ENCODE peak calls at places on chromosomes 5 and 9, in six cellular contexts. N, L, E, H, G and R are unnamed samples.

GRCh38 chr9:121619566-121619965 is 31.9 kb upstream of the DAB2IP start:
- DNase-seq in N (no peak), L (no peak), E (no peak), H (no peak), G (no peak), R (peak; percentile 55)

GRCh38 chr9:95008151-95008771 is 281.8 kb downstream of the AOPEP start:
- DNase-seq in N (peak; percentile 7), L (no peak), E (no peak), H (no peak), G (no peak), R (no peak)

GRCh38 chr5:43019293-43019614 is 20.9 kb downstream of the ANXA2R start:
- DNase-seq in N (no peak), L (no peak), E (no peak), H (no peak), G (no peak), R (no peak)

GRCh38 chr9:92931606-92932005 is 15.7 kb upstream of the FGD3 start:
- DNase-seq in N (no peak), L (no peak), E (no peak), H (no peak), G (no peak), R (no peak)

GRCh38 chr5:65769539-65769938 is 47.5 kb downstream of the NLN start:
- DNase-seq in N (no peak), L (no peak), E (peak; percentile 59), H (no peak), G (no peak), R (peak; percentile 54)

GRCh38 chr9:136279471-136279870 is 24.4 kb downstream of the CCDC187 start:
- DNase-seq in N (no peak), L (no peak), E (no peak), H (no peak), G (no peak), R (no peak)

GRCh38 chr5:64923151-64923685 is 154.5 kb downstream of the CWC27 start:
- DNase-seq in N (no peak), L (no peak), E (peak; percentile 66), H (no peak), G (no peak), R (no peak)

GRCh38 chr9:129554649-129555048 is 66.3 kb downstream of the C9orf50 start:
- DNase-seq in N (no peak), L (no peak), E (no peak), H (no peak), G (no peak), R (no peak)

GRCh38 chr5:15286659-15287058 is 213.3 kb upstream of the FBXL7 start:
- DNase-seq in N (no peak), L (no peak), E (no peak), H (no peak), G (no peak), R (no peak)

GRCh38 chr5:139481122-139481533 is 1.4 kb downstream of the STING1 start:
- DNase-seq in N (peak; percentile 44), L (peak; percentile 15), E (no peak), H (peak; percentile 64), G (no peak), R (no peak)

GRCh38 chr5:166178681-166179080 is 2112.8 kb upstream of the WWC1 start:
- DNase-seq in N (no peak), L (no peak), E (no peak), H (no peak), G (no peak), R (no peak)

GRCh38 chr5:170523129-170523497 is 19.3 kb downstream of the KCNIP1 start:
- DNase-seq in N (no peak), L (no peak), E (no peak), H (no peak), G (peak; percentile 50), R (no peak)

GRCh38 chr5:112419050-112419595 is at the start of gene EPB41L4A:
- DNase-seq in N (no peak), L (peak; percentile 28), E (no peak), H (no peak), G (peak; percentile 32), R (no peak)

GRCh38 chr5:169628891-169629290 is 8.2 kb upstream of the DOCK2 start:
- DNase-seq in N (no peak), L (no peak), E (peak; percentile 44), H (no peak), G (no peak), R (no peak)

GRCh38 chr9:97740848-97741821 is 44.0 kb upstream of the XPA start:
- DNase-seq in N (peak; percentile 18), L (peak; percentile 31), E (peak; percentile 42), H (peak; percentile 48), G (no peak), R (no peak)

GRCh38 chr5:132086277-132086794 is 12.7 kb downstream of the CSF2 start:
- DNase-seq in N (no peak), L (no peak), E (peak; percentile 92), H (no peak), G (no peak), R (peak; percentile 75)

GRCh38 chr9:71909887-71910601 is 949 bp downstream of the ABHD17B start:
- DNase-seq in N (peak; percentile 34), L (peak; percentile 36), E (peak; percentile 20), H (peak; percentile 49), G (peak; percentile 61), R (no peak)

GRCh38 chr9:114718801-114719221 is 36.8 kb upstream of the TEX48 start:
- DNase-seq in N (peak; percentile 93), L (peak; percentile 48), E (no peak), H (peak; percentile 95), G (no peak), R (peak; percentile 41)

GRCh38 chr5:125559296-125559695 is 812.9 kb upstream of the ZNF608 start:
- DNase-seq in N (no peak), L (no peak), E (peak; percentile 96), H (no peak), G (no peak), R (peak; percentile 13)

GRCh38 chr5:6633469-6634326 is 458 bp downstream of the SRD5A1 start:
- DNase-seq in N (no peak), L (no peak), E (peak; percentile 6), H (peak; percentile 28), G (peak; percentile 42), R (no peak)

GRCh38 chr9:15231788-15232635 is 75.0 kb downstream of the TTC39B start:
- DNase-seq in N (peak; percentile 32), L (peak; percentile 39), E (no peak), H (peak; percentile 43), G (no peak), R (no peak)

GRCh38 chr5:83470920-83471404 is 582 bp upstream of the VCAN start:
- DNase-seq in N (no peak), L (peak; percentile 22), E (no peak), H (no peak), G (no peak), R (no peak)

GRCh38 chr5:9617739-9618504 is 12.2 kb downstream of the TAS2R1 start:
- DNase-seq in N (no peak), L (no peak), E (peak; percentile 4), H (no peak), G (no peak), R (no peak)

GRCh38 chr9:124280176-124280691 is 22.5 kb downstream of the NEK6 start:
- DNase-seq in N (no peak), L (no peak), E (peak; percentile 89), H (no peak), G (no peak), R (peak; percentile 73)

GRCh38 chr9:133592731-133593409 is 16.3 kb downstream of the FAM163B start:
- DNase-seq in N (no peak), L (no peak), E (no peak), H (peak; percentile 23), G (no peak), R (no peak)

GRCh38 chr5:168176251-168176650 is 115.2 kb upstream of the WWC1 start:
- DNase-seq in N (no peak), L (no peak), E (no peak), H (no peak), G (no peak), R (no peak)

GRCh38 chr5:141846031-141846430 is 32.2 kb downstream of the PCDH1 start:
- DNase-seq in N (no peak), L (no peak), E (peak; percentile 71), H (peak; percentile 23), G (peak; percentile 75), R (no peak)

GRCh38 chr9:2727966-2728613 is 10.8 kb downstream of the KCNV2 start:
- DNase-seq in N (no peak), L (peak; percentile 22), E (peak; percentile 68), H (no peak), G (no peak), R (peak; percentile 41)

GRCh38 chr9:90188656-90189055 is 454.0 kb downstream of the DIRAS2 start:
- DNase-seq in N (no peak), L (no peak), E (no peak), H (no peak), G (no peak), R (no peak)

GRCh38 chr5:170644501-170644900 is 139.0 kb upstream of the GABRP start:
- DNase-seq in N (no peak), L (no peak), E (no peak), H (no peak), G (no peak), R (no peak)

GRCh38 chr9:103397868-103398600 is 402.9 kb downstream of the CYLC2 start:
- DNase-seq in N (peak; percentile 18), L (peak; percentile 27), E (peak; percentile 76), H (peak; percentile 48), G (peak; percentile 4), R (peak; percentile 49)

GRCh38 chr5:139435676-139436075 is 3.6 kb downstream of the DNAJC18 start:
- DNase-seq in N (no peak), L (no peak), E (no peak), H (no peak), G (no peak), R (no peak)

GRCh38 chr5:15376088-15376487 is 123.9 kb upstream of the FBXL7 start:
- DNase-seq in N (no peak), L (no peak), E (no peak), H (no peak), G (no peak), R (no peak)

GRCh38 chr9:95197692-95198271 is 119.7 kb downstream of the FANCC start:
- DNase-seq in N (no peak), L (no peak), E (peak; percentile 74), H (no peak), G (no peak), R (no peak)

GRCh38 chr9:447230-448025 is 232.8 kb downstream of the DOCK8 start:
- DNase-seq in N (peak; percentile 72), L (peak; percentile 26), E (no peak), H (peak; percentile 69), G (no peak), R (peak; percentile 77)

GRCh38 chr9:86868611-86869010 is 78.7 kb downstream of the GAS1 start:
- DNase-seq in N (no peak), L (no peak), E (no peak), H (no peak), G (no peak), R (peak; percentile 30)